ENCODE peak calls at places on chromosome X, in nine cellular contexts. One of them, this sample, is unnamed.

GRCh38 chrX:108270280-108270679 is 167.9 kb downstream of the COL4A6 start:
- DNase-seq in activated T-cell treated with anti-CD3 and anti-CD28 coated beads, Interleukin-2, amount 50 U/mL, for 48 hours: no peak
- DNase-seq in Kasumi-1: no peak
- DNase-seq in activated naive CD4-positive, alpha-beta T cell: no peak
- DNase-seq in activated T-helper 1 cell treated with Interleukin-2 at 50 U/mL for 16 hours: no peak
- DNase-seq in NCI-H1092: no peak
- DNase-seq in osteocyte: no peak
- DNase-seq in GM13976: no peak
- DNase-seq in IMR-90: no peak
- DNase-seq in this sample: no peak

GRCh38 chrX:154463611-154464220 is 5.6 kb downstream of the PLXNA3 start:
- DNase-seq in activated T-cell treated with anti-CD3 and anti-CD28 coated beads, Interleukin-2, amount 50 U/mL, for 48 hours: no peak
- DNase-seq in Kasumi-1: no peak
- DNase-seq in activated naive CD4-positive, alpha-beta T cell: no peak
- DNase-seq in activated T-helper 1 cell treated with Interleukin-2 at 50 U/mL for 16 hours: no peak
- DNase-seq in NCI-H1092: no peak
- DNase-seq in osteocyte: no peak
- DNase-seq in GM13976: no peak
- DNase-seq in IMR-90: no peak
- DNase-seq in this sample: no peak

GRCh38 chrX:55135171-55135570 is 46.4 kb downstream of the PAGE2 start:
- DNase-seq in activated T-cell treated with anti-CD3 and anti-CD28 coated beads, Interleukin-2, amount 50 U/mL, for 48 hours: peak
- DNase-seq in Kasumi-1: peak
- DNase-seq in activated naive CD4-positive, alpha-beta T cell: no peak
- DNase-seq in activated T-helper 1 cell treated with Interleukin-2 at 50 U/mL for 16 hours: peak
- DNase-seq in NCI-H1092: no peak
- DNase-seq in osteocyte: no peak
- DNase-seq in GM13976: no peak
- DNase-seq in IMR-90: peak
- DNase-seq in this sample: peak

GRCh38 chrX:30593435-30594200 is 16.1 kb upstream of the TASL start:
- DNase-seq in activated T-cell treated with anti-CD3 and anti-CD28 coated beads, Interleukin-2, amount 50 U/mL, for 48 hours: no peak
- DNase-seq in Kasumi-1: no peak
- DNase-seq in activated naive CD4-positive, alpha-beta T cell: no peak
- DNase-seq in activated T-helper 1 cell treated with Interleukin-2 at 50 U/mL for 16 hours: no peak
- DNase-seq in NCI-H1092: no peak
- DNase-seq in osteocyte: no peak
- DNase-seq in GM13976: no peak
- DNase-seq in IMR-90: no peak
- DNase-seq in this sample: no peak

GRCh38 chrX:3094261-3094660 is 53.0 kb downstream of the ARSF start:
- DNase-seq in activated T-cell treated with anti-CD3 and anti-CD28 coated beads, Interleukin-2, amount 50 U/mL, for 48 hours: no peak
- DNase-seq in Kasumi-1: no peak
- DNase-seq in activated naive CD4-positive, alpha-beta T cell: no peak
- DNase-seq in activated T-helper 1 cell treated with Interleukin-2 at 50 U/mL for 16 hours: no peak
- DNase-seq in NCI-H1092: no peak
- DNase-seq in osteocyte: peak
- DNase-seq in GM13976: no peak
- DNase-seq in IMR-90: no peak
- DNase-seq in this sample: no peak

GRCh38 chrX:85052207-85052606 is 48.5 kb downstream of the APOOL start:
- DNase-seq in activated T-cell treated with anti-CD3 and anti-CD28 coated beads, Interleukin-2, amount 50 U/mL, for 48 hours: no peak
- DNase-seq in Kasumi-1: no peak
- DNase-seq in activated naive CD4-positive, alpha-beta T cell: no peak
- DNase-seq in activated T-helper 1 cell treated with Interleukin-2 at 50 U/mL for 16 hours: no peak
- DNase-seq in NCI-H1092: no peak
- DNase-seq in osteocyte: no peak
- DNase-seq in GM13976: no peak
- DNase-seq in IMR-90: peak
- DNase-seq in this sample: no peak

GRCh38 chrX:152428596-152428995 is 22.5 kb downstream of the GABRA3 start:
- DNase-seq in activated T-cell treated with anti-CD3 and anti-CD28 coated beads, Interleukin-2, amount 50 U/mL, for 48 hours: no peak
- DNase-seq in Kasumi-1: no peak
- DNase-seq in activated naive CD4-positive, alpha-beta T cell: no peak
- DNase-seq in activated T-helper 1 cell treated with Interleukin-2 at 50 U/mL for 16 hours: no peak
- DNase-seq in NCI-H1092: no peak
- DNase-seq in osteocyte: no peak
- DNase-seq in GM13976: no peak
- DNase-seq in IMR-90: no peak
- DNase-seq in this sample: no peak

GRCh38 chrX:43065978-43066377 is 288.0 kb upstream of the PPP1R2C start:
- DNase-seq in activated T-cell treated with anti-CD3 and anti-CD28 coated beads, Interleukin-2, amount 50 U/mL, for 48 hours: no peak
- DNase-seq in Kasumi-1: no peak
- DNase-seq in activated naive CD4-positive, alpha-beta T cell: no peak
- DNase-seq in activated T-helper 1 cell treated with Interleukin-2 at 50 U/mL for 16 hours: no peak
- DNase-seq in NCI-H1092: no peak
- DNase-seq in osteocyte: no peak
- DNase-seq in GM13976: no peak
- DNase-seq in IMR-90: no peak
- DNase-seq in this sample: no peak

GRCh38 chrX:110082156-110082555 is 79.2 kb downstream of the TMEM164 start:
- DNase-seq in activated T-cell treated with anti-CD3 and anti-CD28 coated beads, Interleukin-2, amount 50 U/mL, for 48 hours: no peak
- DNase-seq in Kasumi-1: no peak
- DNase-seq in activated naive CD4-positive, alpha-beta T cell: no peak
- DNase-seq in activated T-helper 1 cell treated with Interleukin-2 at 50 U/mL for 16 hours: no peak
- DNase-seq in NCI-H1092: no peak
- DNase-seq in osteocyte: no peak
- DNase-seq in GM13976: no peak
- DNase-seq in IMR-90: peak
- DNase-seq in this sample: no peak

GRCh38 chrX:39813631-39814246 is 284.0 kb downstream of the BCOR start:
- DNase-seq in activated T-cell treated with anti-CD3 and anti-CD28 coated beads, Interleukin-2, amount 50 U/mL, for 48 hours: no peak
- DNase-seq in Kasumi-1: no peak
- DNase-seq in activated naive CD4-positive, alpha-beta T cell: no peak
- DNase-seq in activated T-helper 1 cell treated with Interleukin-2 at 50 U/mL for 16 hours: no peak
- DNase-seq in NCI-H1092: peak
- DNase-seq in osteocyte: no peak
- DNase-seq in GM13976: no peak
- DNase-seq in IMR-90: peak
- DNase-seq in this sample: no peak

GRCh38 chrX:47749185-47749967 is 87.3 kb upstream of the ZNF81 start:
- DNase-seq in activated T-cell treated with anti-CD3 and anti-CD28 coated beads, Interleukin-2, amount 50 U/mL, for 48 hours: no peak
- DNase-seq in Kasumi-1: no peak
- DNase-seq in activated naive CD4-positive, alpha-beta T cell: no peak
- DNase-seq in activated T-helper 1 cell treated with Interleukin-2 at 50 U/mL for 16 hours: no peak
- DNase-seq in NCI-H1092: no peak
- DNase-seq in osteocyte: no peak
- DNase-seq in GM13976: peak
- DNase-seq in IMR-90: peak
- DNase-seq in this sample: no peak

GRCh38 chrX:31590581-31591113 is 518.8 kb upstream of the FTHL17 start:
- DNase-seq in activated T-cell treated with anti-CD3 and anti-CD28 coated beads, Interleukin-2, amount 50 U/mL, for 48 hours: no peak
- DNase-seq in Kasumi-1: peak
- DNase-seq in activated naive CD4-positive, alpha-beta T cell: no peak
- DNase-seq in activated T-helper 1 cell treated with Interleukin-2 at 50 U/mL for 16 hours: no peak
- DNase-seq in NCI-H1092: no peak
- DNase-seq in osteocyte: no peak
- DNase-seq in GM13976: no peak
- DNase-seq in IMR-90: peak
- DNase-seq in this sample: no peak

GRCh38 chrX:69137911-69138310 is 27.3 kb downstream of the PJA1 start:
- DNase-seq in activated T-cell treated with anti-CD3 and anti-CD28 coated beads, Interleukin-2, amount 50 U/mL, for 48 hours: no peak
- DNase-seq in Kasumi-1: no peak
- DNase-seq in activated naive CD4-positive, alpha-beta T cell: no peak
- DNase-seq in activated T-helper 1 cell treated with Interleukin-2 at 50 U/mL for 16 hours: no peak
- DNase-seq in NCI-H1092: no peak
- DNase-seq in osteocyte: no peak
- DNase-seq in GM13976: no peak
- DNase-seq in IMR-90: no peak
- DNase-seq in this sample: no peak

GRCh38 chrX:130975947-130976346 is 72.9 kb upstream of the ENOX2 start:
- DNase-seq in activated T-cell treated with anti-CD3 and anti-CD28 coated beads, Interleukin-2, amount 50 U/mL, for 48 hours: peak
- DNase-seq in Kasumi-1: peak
- DNase-seq in activated naive CD4-positive, alpha-beta T cell: no peak
- DNase-seq in activated T-helper 1 cell treated with Interleukin-2 at 50 U/mL for 16 hours: no peak
- DNase-seq in NCI-H1092: peak
- DNase-seq in osteocyte: no peak
- DNase-seq in GM13976: no peak
- DNase-seq in IMR-90: peak
- DNase-seq in this sample: peak

GRCh38 chrX:104310084-104310483 is 55.4 kb upstream of the ESX1 start:
- DNase-seq in activated T-cell treated with anti-CD3 and anti-CD28 coated beads, Interleukin-2, amount 50 U/mL, for 48 hours: no peak
- DNase-seq in Kasumi-1: peak
- DNase-seq in activated naive CD4-positive, alpha-beta T cell: no peak
- DNase-seq in activated T-helper 1 cell treated with Interleukin-2 at 50 U/mL for 16 hours: no peak
- DNase-seq in NCI-H1092: no peak
- DNase-seq in osteocyte: no peak
- DNase-seq in GM13976: no peak
- DNase-seq in IMR-90: peak
- DNase-seq in this sample: peak

GRCh38 chrX:130024127-130024526 is 41.7 kb downstream of the BCORL1 start:
- DNase-seq in activated T-cell treated with anti-CD3 and anti-CD28 coated beads, Interleukin-2, amount 50 U/mL, for 48 hours: peak
- DNase-seq in Kasumi-1: peak
- DNase-seq in activated naive CD4-positive, alpha-beta T cell: no peak
- DNase-seq in activated T-helper 1 cell treated with Interleukin-2 at 50 U/mL for 16 hours: peak
- DNase-seq in NCI-H1092: no peak
- DNase-seq in osteocyte: no peak
- DNase-seq in GM13976: peak
- DNase-seq in IMR-90: peak
- DNase-seq in this sample: no peak

GRCh38 chrX:105063743-105064142 is 156.8 kb downstream of the TEX13A start:
- DNase-seq in activated T-cell treated with anti-CD3 and anti-CD28 coated beads, Interleukin-2, amount 50 U/mL, for 48 hours: no peak
- DNase-seq in Kasumi-1: no peak
- DNase-seq in activated naive CD4-positive, alpha-beta T cell: no peak
- DNase-seq in activated T-helper 1 cell treated with Interleukin-2 at 50 U/mL for 16 hours: no peak
- DNase-seq in NCI-H1092: no peak
- DNase-seq in osteocyte: no peak
- DNase-seq in GM13976: no peak
- DNase-seq in IMR-90: no peak
- DNase-seq in this sample: no peak

GRCh38 chrX:153913701-153914100 is 9.2 kb downstream of the AVPR2 start:
- DNase-seq in activated T-cell treated with anti-CD3 and anti-CD28 coated beads, Interleukin-2, amount 50 U/mL, for 48 hours: no peak
- DNase-seq in Kasumi-1: no peak
- DNase-seq in activated naive CD4-positive, alpha-beta T cell: no peak
- DNase-seq in activated T-helper 1 cell treated with Interleukin-2 at 50 U/mL for 16 hours: no peak
- DNase-seq in NCI-H1092: no peak
- DNase-seq in osteocyte: no peak
- DNase-seq in GM13976: no peak
- DNase-seq in IMR-90: no peak
- DNase-seq in this sample: no peak

GRCh38 chrX:49165901-49166881 is 3.6 kb downstream of the MAGIX start:
- DNase-seq in activated T-cell treated with anti-CD3 and anti-CD28 coated beads, Interleukin-2, amount 50 U/mL, for 48 hours: peak
- DNase-seq in Kasumi-1: peak
- DNase-seq in activated naive CD4-positive, alpha-beta T cell: peak
- DNase-seq in activated T-helper 1 cell treated with Interleukin-2 at 50 U/mL for 16 hours: peak
- DNase-seq in NCI-H1092: peak
- DNase-seq in osteocyte: no peak
- DNase-seq in GM13976: no peak
- DNase-seq in IMR-90: peak
- DNase-seq in this sample: peak

GRCh38 chrX:148567229-148567628 is 66.8 kb downstream of the AFF2 start:
- DNase-seq in activated T-cell treated with anti-CD3 and anti-CD28 coated beads, Interleukin-2, amount 50 U/mL, for 48 hours: no peak
- DNase-seq in Kasumi-1: peak
- DNase-seq in activated naive CD4-positive, alpha-beta T cell: no peak
- DNase-seq in activated T-helper 1 cell treated with Interleukin-2 at 50 U/mL for 16 hours: no peak
- DNase-seq in NCI-H1092: no peak
- DNase-seq in osteocyte: no peak
- DNase-seq in GM13976: no peak
- DNase-seq in IMR-90: peak
- DNase-seq in this sample: no peak

GRCh38 chrX:131792789-131793462 is 230.2 kb upstream of the STK26 start:
- DNase-seq in activated T-cell treated with anti-CD3 and anti-CD28 coated beads, Interleukin-2, amount 50 U/mL, for 48 hours: peak
- DNase-seq in Kasumi-1: no peak
- DNase-seq in activated naive CD4-positive, alpha-beta T cell: no peak
- DNase-seq in activated T-helper 1 cell treated with Interleukin-2 at 50 U/mL for 16 hours: peak
- DNase-seq in NCI-H1092: peak
- DNase-seq in osteocyte: no peak
- DNase-seq in GM13976: no peak
- DNase-seq in IMR-90: peak
- DNase-seq in this sample: peak

GRCh38 chrX:119826399-119826959 is 26.3 kb downstream of the UPF3B start:
- DNase-seq in activated T-cell treated with anti-CD3 and anti-CD28 coated beads, Interleukin-2, amount 50 U/mL, for 48 hours: no peak
- DNase-seq in Kasumi-1: no peak
- DNase-seq in activated naive CD4-positive, alpha-beta T cell: no peak
- DNase-seq in activated T-helper 1 cell treated with Interleukin-2 at 50 U/mL for 16 hours: no peak
- DNase-seq in NCI-H1092: no peak
- DNase-seq in osteocyte: no peak
- DNase-seq in GM13976: peak
- DNase-seq in IMR-90: peak
- DNase-seq in this sample: peak

GRCh38 chrX:78522601-78523000 is 136.5 kb downstream of the RTL3 start:
- DNase-seq in activated T-cell treated with anti-CD3 and anti-CD28 coated beads, Interleukin-2, amount 50 U/mL, for 48 hours: no peak
- DNase-seq in Kasumi-1: no peak
- DNase-seq in activated naive CD4-positive, alpha-beta T cell: no peak
- DNase-seq in activated T-helper 1 cell treated with Interleukin-2 at 50 U/mL for 16 hours: no peak
- DNase-seq in NCI-H1092: no peak
- DNase-seq in osteocyte: no peak
- DNase-seq in GM13976: no peak
- DNase-seq in IMR-90: no peak
- DNase-seq in this sample: no peak

GRCh38 chrX:44898411-44899221 is 25.6 kb downstream of the KDM6A start:
- DNase-seq in activated T-cell treated with anti-CD3 and anti-CD28 coated beads, Interleukin-2, amount 50 U/mL, for 48 hours: no peak
- DNase-seq in Kasumi-1: no peak
- DNase-seq in activated naive CD4-positive, alpha-beta T cell: no peak
- DNase-seq in activated T-helper 1 cell treated with Interleukin-2 at 50 U/mL for 16 hours: no peak
- DNase-seq in NCI-H1092: no peak
- DNase-seq in osteocyte: no peak
- DNase-seq in GM13976: no peak
- DNase-seq in IMR-90: peak
- DNase-seq in this sample: no peak

This sample was measured in Panc1.